ENCODE peak calls at places on chromosome 5, in ten cellular contexts. B, D, V, P, W, H, M, C, O and Q are unnamed samples.

GRCh38 chr5:126395198-126395597 is 28.0 kb upstream of the GRAMD2B start:
- DNase-seq in M (no peak), B (no peak), O (peak), D (no peak), W (peak), C (no peak), H (no peak), V (peak), P (no peak), Q (no peak)

GRCh38 chr5:43638107-43638506 is 35.1 kb downstream of the NNT start:
- DNase-seq in W (no peak), V (no peak), O (no peak), C (no peak), P (no peak), B (no peak), D (no peak), H (no peak), M (no peak), Q (no peak)

GRCh38 chr5:5277118-5277517 is 137.0 kb downstream of the ADAMTS16 start:
- DNase-seq in W (no peak), D (no peak), H (no peak), P (no peak), O (no peak), V (no peak), M (no peak), C (no peak), B (no peak), Q (no peak)

GRCh38 chr5:95759634-95760033 is 28.5 kb downstream of the RHOBTB3 start:
- DNase-seq in O (no peak), V (peak), H (no peak), W (peak), P (no peak), D (no peak), C (no peak), M (no peak), B (peak), Q (no peak)

GRCh38 chr5:127068771-127069330 is 4.5 kb downstream of the C5orf63 start:
- DNase-seq in O (peak), B (peak), W (peak), D (no peak), H (no peak), C (no peak), P (no peak), M (no peak), V (peak), Q (no peak)

GRCh38 chr5:142011572-142012185 is 1.1 kb downstream of the GNPDA1 start:
- DNase-seq in W (no peak), O (no peak), V (no peak), D (no peak), M (no peak), C (no peak), B (no peak), P (no peak), H (no peak), Q (no peak)

GRCh38 chr5:90690317-90690716 is 131.7 kb downstream of the ADGRV1 start:
- DNase-seq in O (no peak), W (no peak), B (no peak), P (no peak), C (no peak), M (no peak), D (no peak), V (no peak), H (no peak), Q (no peak)

GRCh38 chr5:150557507-150557872 is 49.6 kb downstream of the NDST1 start:
- DNase-seq in C (no peak), M (no peak), D (no peak), H (no peak), B (no peak), W (no peak), P (no peak), O (no peak), V (no peak), Q (no peak)

GRCh38 chr5:37816883-37817282 is 23.0 kb downstream of the GDNF start:
- DNase-seq in W (peak), P (no peak), B (no peak), D (no peak), C (no peak), O (no peak), M (peak), H (no peak), V (no peak), Q (no peak)

GRCh38 chr5:74579215-74579614 is 61.3 kb downstream of the ENC1 start:
- DNase-seq in O (no peak), W (no peak), V (peak), P (no peak), H (no peak), C (peak), B (no peak), M (no peak), D (no peak), Q (no peak)

GRCh38 chr5:177370488-177371119 is 12.9 kb downstream of the RGS14 start:
- DNase-seq in D (peak), P (peak), C (peak), W (peak), O (peak), B (peak), M (peak), H (peak), V (peak), Q (no peak)

GRCh38 chr5:145509336-145510150 is 325.6 kb downstream of the PRELID2 start:
- DNase-seq in M (no peak), B (no peak), O (no peak), D (no peak), H (no peak), P (no peak), W (peak), V (no peak), C (no peak), Q (no peak)

GRCh38 chr5:3709724-3710348 is 114.2 kb downstream of the IRX1 start:
- DNase-seq in C (no peak), M (no peak), D (no peak), B (no peak), V (no peak), W (no peak), P (no peak), O (no peak), H (no peak), Q (no peak)

GRCh38 chr5:161660806-161661205 is 24.7 kb upstream of the GABRA6 start:
- DNase-seq in W (no peak), H (no peak), D (no peak), O (no peak), B (no peak), M (peak), V (no peak), P (no peak), C (no peak), Q (no peak)

GRCh38 chr5:157820593-157821252 is 38.2 kb downstream of the CLINT1 start:
- DNase-seq in V (peak), M (no peak), H (no peak), D (no peak), O (peak), C (peak), B (peak), W (peak), P (no peak), Q (no peak)

GRCh38 chr5:38528162-38528703 is 28.2 kb downstream of the LIFR start:
- DNase-seq in C (no peak), H (no peak), P (no peak), W (no peak), V (no peak), B (no peak), D (no peak), O (no peak), M (no peak), Q (no peak)

GRCh38 chr5:150589791-150590601 is 50.5 kb upstream of the SYNPO start:
- DNase-seq in P (no peak), M (peak), H (no peak), W (peak), B (no peak), C (no peak), V (peak), O (no peak), D (no peak), Q (no peak)

GRCh38 chr5:138705567-138705966 is 47.7 kb upstream of the CTNNA1 start:
- DNase-seq in B (no peak), M (no peak), O (no peak), D (no peak), C (no peak), P (no peak), H (no peak), V (no peak), W (no peak), Q (no peak)

GRCh38 chr5:138706655-138707480 is 46.4 kb upstream of the CTNNA1 start:
- DNase-seq in V (peak), D (no peak), B (peak), P (no peak), C (no peak), H (no peak), M (no peak), W (peak), O (peak), Q (no peak)

GRCh38 chr5:138702827-138703194 is 50.4 kb upstream of the CTNNA1 start:
- DNase-seq in V (no peak), P (no peak), H (no peak), D (no peak), O (no peak), C (no peak), W (no peak), B (no peak), M (no peak), Q (no peak)

GRCh38 chr5:138702166-138702826 is 50.9 kb upstream of the CTNNA1 start:
- DNase-seq in O (no peak), H (no peak), W (peak), C (no peak), V (no peak), B (no peak), M (no peak), D (no peak), P (no peak), Q (no peak)

GRCh38 chr5:138705007-138705406 is 48.2 kb upstream of the CTNNA1 start:
- DNase-seq in M (no peak), D (no peak), B (no peak), C (no peak), H (no peak), W (no peak), P (no peak), O (no peak), V (no peak), Q (no peak)
- TF ChIP-seq CTCF in M (no peak), D (no peak), B (no peak), C (no peak), H (no peak), W (no peak), P (no peak), O (no peak), V (no peak), Q (no peak)

DNA sequence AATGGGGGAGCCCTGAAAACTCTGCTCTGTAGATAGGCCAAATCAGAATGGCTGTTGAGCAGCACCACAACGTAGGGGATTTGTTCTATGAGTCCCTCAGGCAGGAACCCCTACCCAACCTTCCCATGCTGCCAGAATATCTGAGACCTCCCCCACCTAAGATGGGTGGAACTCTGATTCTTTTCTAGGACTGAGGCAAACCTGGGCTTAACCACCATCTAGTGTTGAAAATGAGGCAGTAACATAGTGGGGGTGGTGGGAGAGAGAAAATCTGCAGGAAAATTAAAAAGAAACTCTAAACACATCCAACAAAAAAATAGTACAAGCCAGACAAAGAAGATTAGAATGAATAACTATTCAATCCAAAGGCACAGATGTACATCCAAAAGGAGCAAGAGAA is 228.4 kb downstream of the ATPSCKMT start:
- DNase-seq in M (no peak), P (no peak), D (no peak), W (peak), C (no peak), B (no peak), V (peak), H (no peak), O (no peak), Q (no peak)
- TF ChIP-seq CTCF in M (no peak), P (no peak), D (no peak), W (peak), C (no peak), B (peak), V (peak), H (no peak), O (no peak), Q (no peak)

GRCh38 chr5:82885657-82886389 is 191.4 kb downstream of the TMEM167A start:
- DNase-seq in P (no peak), C (peak), V (no peak), H (no peak), D (no peak), O (peak), M (no peak), W (peak), B (peak), Q (no peak)
- TF ChIP-seq CTCF in P (no peak), C (peak), V (no peak), H (no peak), D (no peak), O (peak), M (no peak), W (no peak), B (peak), Q (no peak)

GRCh38 chr5:35232124-35232523 is 1.8 kb upstream of the PRLR start:
- DNase-seq in C (no peak), V (no peak), W (no peak), H (no peak), B (no peak), D (no peak), M (no peak), O (no peak), P (no peak), Q (no peak)

GRCh38 chr5:35230043-35230611 is at the start of gene PRLR:
- DNase-seq in O (peak), H (no peak), C (no peak), W (peak), D (peak), P (peak), V (peak), M (peak), B (peak), Q (no peak)

GRCh38 chr5:35233121-35233520 is 2.8 kb upstream of the PRLR start:
- DNase-seq in H (no peak), P (no peak), W (no peak), C (no peak), B (no peak), D (no peak), O (no peak), V (no peak), M (no peak), Q (no peak)

GRCh38 chr5:35228304-35228703 is 2.0 kb downstream of the PRLR start:
- DNase-seq in W (no peak), P (no peak), O (no peak), B (no peak), H (no peak), C (no peak), M (no peak), V (no peak), D (no peak), Q (no peak)

GRCh38 chr5:35229076-35230042 is 928 bp downstream of the PRLR start:
- DNase-seq in V (no peak), M (peak), H (no peak), P (peak), W (no peak), O (peak), B (peak), D (peak), C (peak), Q (no peak)
- TF ChIP-seq CTCF in V (no peak), M (peak), H (peak), P (peak), W (no peak), O (peak), B (peak), D (no peak), C (peak), Q (no peak)

GRCh38 chr5:97142521-97143254 is at the start of gene LIX1:
- DNase-seq in M (no peak), H (no peak), C (peak), P (no peak), O (peak), B (peak), W (peak), V (peak), D (no peak), Q (no peak)
- TF ChIP-seq CTCF in M (peak), H (peak), C (peak), P (peak), O (peak), B (peak), W (peak), V (peak), D (no peak), Q (no peak)